ENCODE peak calls at places on chromosomes 7 and 10, in four cellular contexts. One of them, this sample, is unnamed.

GRCh38 chr7:794671-795329 is 37.5 kb upstream of the SUN1 start:
- DNase-seq in prostate gland: no peak
- DNase-seq in spleen: peak
- DNase-seq in GM12891: no peak
- DNase-seq in this sample: no peak

GRCh38 chr10:93893646-93894515 is at the start of gene SLC35G1:
- DNase-seq in GM12891: peak
- DNase-seq in spleen: peak
- DNase-seq in prostate gland: peak
- DNase-seq in this sample: peak

GRCh38 chr7:44524811-44525388 is 16.2 kb downstream of the NPC1L1 start:
- DNase-seq in prostate gland: no peak
- DNase-seq in GM12891: no peak
- DNase-seq in spleen: no peak
- DNase-seq in this sample: no peak

GRCh38 chr10:77887631-77888355 is 38.8 kb downstream of the DLG5 start:
- DNase-seq in GM12891: no peak
- DNase-seq in spleen: no peak
- DNase-seq in prostate gland: no peak
- DNase-seq in this sample: no peak

GRCh38 chr10:68261132-68261856 is 29.4 kb upstream of the ATOH7 start:
- DNase-seq in spleen: no peak
- DNase-seq in GM12891: no peak
- DNase-seq in prostate gland: no peak
- DNase-seq in this sample: no peak

GRCh38 chr10:132697568-132698200 is 88.3 kb downstream of the NKX6-2 start:
- DNase-seq in spleen: peak
- DNase-seq in GM12891: no peak
- DNase-seq in prostate gland: no peak
- DNase-seq in this sample: no peak

GRCh38 chr10:69328346-69328687 is 50.0 kb downstream of the HK1 start:
- DNase-seq in spleen: peak
- DNase-seq in GM12891: no peak
- DNase-seq in prostate gland: no peak
- DNase-seq in this sample: no peak

GRCh38 chr7:139232893-139233292 is 1.9 kb downstream of the UBN2 start:
- DNase-seq in prostate gland: no peak
- DNase-seq in spleen: no peak
- DNase-seq in GM12891: no peak
- DNase-seq in this sample: no peak

GRCh38 chr10:30829921-30830671 is 200.5 kb upstream of the LYZL2 start:
- DNase-seq in GM12891: no peak
- DNase-seq in spleen: no peak
- DNase-seq in prostate gland: no peak
- DNase-seq in this sample: no peak

GRCh38 chr7:610531-611280 is 91.1 kb upstream of the PDGFA start:
- DNase-seq in GM12891: no peak
- DNase-seq in prostate gland: no peak
- DNase-seq in spleen: peak
- DNase-seq in this sample: no peak

GRCh38 chr7:132300599-132300998 is 275.7 kb downstream of the PLXNA4 start:
- DNase-seq in spleen: no peak
- DNase-seq in prostate gland: no peak
- DNase-seq in GM12891: no peak
- DNase-seq in this sample: no peak

GRCh38 chr10:7529638-7530037 is 118.8 kb upstream of the SFMBT2 start:
- DNase-seq in spleen: no peak
- DNase-seq in GM12891: no peak
- DNase-seq in prostate gland: peak
- DNase-seq in this sample: no peak

GRCh38 chr10:14659626-14660196 is 115.0 kb downstream of the FAM107B start:
- DNase-seq in spleen: peak
- DNase-seq in prostate gland: no peak
- DNase-seq in GM12891: peak
- DNase-seq in this sample: peak

GRCh38 chr7:76364198-76364584 is 5.4 kb upstream of the YWHAG start:
- DNase-seq in spleen: no peak
- DNase-seq in prostate gland: no peak
- DNase-seq in GM12891: no peak
- DNase-seq in this sample: no peak

GRCh38 chr7:137838706-137839315 is 8.0 kb downstream of the DGKI start:
- DNase-seq in GM12891: no peak
- DNase-seq in prostate gland: no peak
- DNase-seq in spleen: no peak
- DNase-seq in this sample: no peak

GRCh38 chr10:126924915-126925300 is 19.7 kb downstream of the DOCK1 start:
- DNase-seq in spleen: no peak
- DNase-seq in GM12891: no peak
- DNase-seq in prostate gland: no peak
- DNase-seq in this sample: no peak

GRCh38 chr7:133741078-133741477 is 386.1 kb upstream of the LRGUK start:
- DNase-seq in GM12891: no peak
- DNase-seq in prostate gland: no peak
- DNase-seq in spleen: no peak
- DNase-seq in this sample: no peak

GRCh38 chr7:154776350-154776749 is 226.6 kb downstream of the PAXIP1 start:
- DNase-seq in GM12891: no peak
- DNase-seq in prostate gland: no peak
- DNase-seq in spleen: no peak
- DNase-seq in this sample: no peak

GRCh38 chr10:83274088-83274487 is 865.2 kb upstream of the GHITM start:
- DNase-seq in prostate gland: no peak
- DNase-seq in spleen: no peak
- DNase-seq in GM12891: no peak
- DNase-seq in this sample: no peak

GRCh38 chr10:65723525-65723924 is 1202.3 kb upstream of the LRRTM3 start:
- DNase-seq in spleen: no peak
- DNase-seq in GM12891: no peak
- DNase-seq in prostate gland: no peak
- DNase-seq in this sample: no peak

GRCh38 chr10:71461917-71462641 is 65.4 kb downstream of the CDH23 start:
- DNase-seq in prostate gland: no peak
- DNase-seq in spleen: no peak
- DNase-seq in GM12891: no peak
- DNase-seq in this sample: no peak

GRCh38 chr10:63264852-63265617 is 131.9 kb downstream of the NRBF2 start:
- DNase-seq in GM12891: no peak
- DNase-seq in spleen: no peak
- DNase-seq in prostate gland: peak
- DNase-seq in this sample: no peak

GRCh38 chr7:42932861-42933591 is 850 bp downstream of the MRPL32 start:
- DNase-seq in GM12891: no peak
- DNase-seq in spleen: no peak
- DNase-seq in prostate gland: no peak
- DNase-seq in this sample: no peak
- TF ChIP-seq POLR2AphosphoS5 in GM12891: no peak
- TF ChIP-seq POLR2AphosphoS5 in spleen: no peak
- TF ChIP-seq POLR2AphosphoS5 in prostate gland: no peak
- TF ChIP-seq POLR2AphosphoS5 in this sample: no peak

DNA sequence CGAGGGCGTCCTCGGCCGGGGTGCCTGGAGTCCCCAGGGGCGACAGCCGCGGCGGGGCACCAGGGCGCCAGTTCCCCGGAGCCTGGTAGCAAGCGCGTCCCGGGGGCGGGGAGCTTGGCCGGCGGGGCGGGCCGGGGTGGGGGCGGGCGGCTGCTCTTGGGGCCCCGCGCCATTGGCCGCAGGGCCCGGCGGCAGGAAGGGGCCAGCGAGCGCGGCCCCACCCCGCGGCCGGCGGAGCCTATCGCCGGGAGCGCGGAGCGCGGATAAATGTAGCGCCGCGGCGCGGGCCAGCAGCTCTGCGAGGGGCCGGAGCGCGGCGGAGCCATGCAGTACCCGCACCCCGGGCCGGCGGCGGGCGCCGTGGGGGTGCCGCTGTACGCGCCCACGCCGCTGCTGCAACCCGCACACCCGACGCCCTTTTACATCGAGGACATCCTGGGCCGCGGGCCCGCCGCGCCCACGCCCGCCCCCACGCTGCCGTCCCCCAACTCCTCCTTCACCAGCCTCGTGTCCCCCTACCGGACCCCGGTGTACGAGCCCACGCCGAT is at the start of gene HHEX:
- DNase-seq in spleen: peak
- DNase-seq in prostate gland: peak
- DNase-seq in GM12891: peak
- DNase-seq in this sample: peak
- TF ChIP-seq POLR2A in spleen: no peak
- TF ChIP-seq POLR2A in prostate gland: peak
- TF ChIP-seq POLR2A in GM12891: no peak
- TF ChIP-seq POLR2A in this sample: peak

GRCh38 chr7:31550432-31550831 is 36.5 kb downstream of the ITPRID1 start:
- DNase-seq in prostate gland: no peak
- DNase-seq in GM12891: no peak
- DNase-seq in spleen: no peak
- DNase-seq in this sample: no peak
- TF ChIP-seq POLR2AphosphoS5 in prostate gland: no peak
- TF ChIP-seq POLR2AphosphoS5 in GM12891: no peak
- TF ChIP-seq POLR2AphosphoS5 in spleen: no peak
- TF ChIP-seq POLR2AphosphoS5 in this sample: no peak

GRCh38 chr10:43196131-43196980 is 58.1 kb downstream of the CSGALNACT2 start:
- DNase-seq in prostate gland: no peak
- DNase-seq in GM12891: peak
- DNase-seq in spleen: peak
- DNase-seq in this sample: peak
- TF ChIP-seq POLR2A in prostate gland: no peak
- TF ChIP-seq POLR2A in GM12891: no peak
- TF ChIP-seq POLR2A in spleen: no peak
- TF ChIP-seq POLR2A in this sample: no peak

GRCh38 chr7:13991791-13992620 is 2.5 kb upstream of the ETV1 start:
- DNase-seq in GM12891: no peak
- DNase-seq in prostate gland: no peak
- DNase-seq in spleen: no peak
- DNase-seq in this sample: no peak

GRCh38 chr7:13990319-13990983 is 985 bp upstream of the ETV1 start:
- DNase-seq in prostate gland: peak
- DNase-seq in spleen: peak
- DNase-seq in GM12891: peak
- DNase-seq in this sample: no peak

GRCh38 chr7:13992621-13992982 is 3.1 kb upstream of the ETV1 start:
- DNase-seq in spleen: no peak
- DNase-seq in prostate gland: no peak
- DNase-seq in GM12891: no peak
- DNase-seq in this sample: no peak

GRCh38 chr7:13989944-13990295 is 454 bp upstream of the ETV1 start:
- DNase-seq in spleen: no peak
- DNase-seq in GM12891: no peak
- DNase-seq in prostate gland: peak
- DNase-seq in this sample: no peak

DNA sequence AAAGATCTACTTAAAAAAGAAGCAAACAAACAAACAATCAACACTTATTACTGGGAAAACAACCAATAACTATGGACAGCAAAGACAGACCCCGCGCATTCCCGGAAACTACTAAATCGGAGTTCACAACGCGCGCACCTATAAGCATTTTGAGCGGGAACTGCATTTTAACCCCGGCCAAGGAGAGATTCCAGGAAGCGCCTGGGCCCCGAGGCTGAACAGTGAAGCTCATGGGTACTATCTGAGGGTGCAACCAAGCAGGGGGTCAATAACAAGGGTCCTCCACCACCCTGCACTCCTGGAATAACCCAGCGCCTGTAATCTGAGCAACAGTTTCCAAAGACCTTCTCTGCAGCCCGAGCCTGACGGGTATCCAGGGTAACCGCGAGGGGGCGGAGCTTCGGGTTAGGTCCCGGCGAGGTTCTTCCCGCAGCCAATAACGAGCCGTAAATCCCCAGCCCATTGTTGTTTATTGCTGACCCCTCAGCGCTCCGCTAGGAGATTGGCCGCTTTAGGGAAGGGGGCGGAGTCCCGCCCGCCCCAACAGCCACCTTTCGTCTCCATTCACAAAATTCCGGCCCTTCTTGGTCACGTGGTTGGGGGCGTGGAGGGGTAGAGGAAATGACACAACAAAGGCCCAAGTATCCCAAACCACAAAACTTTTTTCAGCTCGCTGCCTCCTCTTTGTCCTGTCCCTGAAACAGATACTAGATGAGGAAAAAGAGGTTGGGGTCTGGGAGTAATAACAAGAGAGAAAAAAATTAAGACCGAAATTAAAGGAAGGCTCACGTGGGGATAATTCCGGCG is 1.7 kb upstream of the ETV1 start:
- DNase-seq in spleen: peak
- DNase-seq in prostate gland: peak
- DNase-seq in GM12891: peak
- DNase-seq in this sample: no peak
- TF ChIP-seq POLR2AphosphoS5 in spleen: peak
- TF ChIP-seq POLR2AphosphoS5 in prostate gland: peak
- TF ChIP-seq POLR2AphosphoS5 in GM12891: no peak
- TF ChIP-seq POLR2AphosphoS5 in this sample: no peak

GRCh38 chr10:131638049-131638448 is 262.8 kb upstream of the PPP2R2D start:
- DNase-seq in spleen: peak
- DNase-seq in prostate gland: no peak
- DNase-seq in GM12891: no peak
- DNase-seq in this sample: no peak
- TF ChIP-seq POLR2A in spleen: no peak
- TF ChIP-seq POLR2A in prostate gland: no peak
- TF ChIP-seq POLR2A in GM12891: no peak
- TF ChIP-seq POLR2A in this sample: no peak

GRCh38 chr10:101062231-101063161 is 707 bp downstream of the KAZALD1 start:
- DNase-seq in spleen: peak
- DNase-seq in prostate gland: peak
- DNase-seq in GM12891: peak
- DNase-seq in this sample: peak
- TF ChIP-seq POLR2AphosphoS5 in spleen: no peak
- TF ChIP-seq POLR2AphosphoS5 in prostate gland: no peak
- TF ChIP-seq POLR2AphosphoS5 in GM12891: no peak
- TF ChIP-seq POLR2AphosphoS5 in this sample: no peak

GRCh38 chr7:16399916-16400895 is 21.1 kb downstream of the CRPPA start:
- DNase-seq in GM12891: no peak
- DNase-seq in prostate gland: no peak
- DNase-seq in spleen: no peak
- DNase-seq in this sample: no peak
- TF ChIP-seq POLR2A in GM12891: no peak
- TF ChIP-seq POLR2A in prostate gland: no peak
- TF ChIP-seq POLR2A in spleen: no peak
- TF ChIP-seq POLR2A in this sample: no peak

DNA sequence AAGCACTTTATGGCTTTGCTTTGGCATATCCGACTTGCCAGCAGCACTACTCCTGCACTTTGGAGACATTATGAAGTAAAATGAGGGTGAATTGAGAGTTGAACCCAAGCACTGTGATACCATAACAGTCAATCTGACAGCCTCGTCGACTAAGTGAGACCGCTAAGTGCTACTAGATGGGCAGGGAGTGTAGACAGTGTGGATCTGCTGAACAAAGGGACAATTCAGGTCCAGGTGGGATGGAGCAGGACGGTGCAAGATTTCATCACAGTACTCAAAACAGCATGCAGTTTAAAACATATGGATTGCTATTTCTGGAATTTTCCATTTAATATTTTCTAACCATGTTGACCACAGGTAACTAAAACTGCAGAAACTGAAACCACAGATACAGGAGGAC is 20.8 kb upstream of the PRTFDC1 start:
- DNase-seq in GM12891: no peak
- DNase-seq in spleen: no peak
- DNase-seq in prostate gland: no peak
- DNase-seq in this sample: no peak
- TF ChIP-seq POLR2AphosphoS5 in GM12891: no peak
- TF ChIP-seq POLR2AphosphoS5 in spleen: no peak
- TF ChIP-seq POLR2AphosphoS5 in prostate gland: no peak
- TF ChIP-seq POLR2AphosphoS5 in this sample: no peak

This sample was measured in GM12892.